ENCODE peak calls at places on chromosomes 2 and 18, in six cellular contexts. One of them, this sample, is unnamed.

GRCh38 chr2:191968151-191968550 is 121.3 kb upstream of the CAVIN2 start:
- DNase-seq in HepG2: no peak
- DNase-seq in K562: no peak
- DNase-seq in NB4: no peak
- DNase-seq in A549: no peak
- DNase-seq in endothelial cell of umbilical vein: no peak
- DNase-seq in this sample: no peak

GRCh38 chr2:218259099-218259921 is 1.5 kb upstream of the GPBAR1 start:
- DNase-seq in endothelial cell of umbilical vein: peak; percentile 56
- DNase-seq in K562: no peak
- DNase-seq in HepG2: no peak
- DNase-seq in A549: no peak
- DNase-seq in NB4: peak; percentile 46
- DNase-seq in this sample: no peak

GRCh38 chr2:172181840-172182239 is 79.1 kb upstream of the DLX2 start:
- DNase-seq in endothelial cell of umbilical vein: no peak
- DNase-seq in HepG2: no peak
- DNase-seq in A549: no peak
- DNase-seq in K562: no peak
- DNase-seq in NB4: no peak
- DNase-seq in this sample: no peak

GRCh38 chr18:49130261-49130660 is 179.5 kb upstream of the SMAD7 start:
- DNase-seq in endothelial cell of umbilical vein: no peak
- DNase-seq in NB4: no peak
- DNase-seq in A549: no peak
- DNase-seq in K562: no peak
- DNase-seq in HepG2: peak; percentile 78
- DNase-seq in this sample: no peak

GRCh38 chr2:102057502-102058292 is 65.9 kb downstream of the IL1R2 start:
- DNase-seq in K562: no peak
- DNase-seq in endothelial cell of umbilical vein: no peak
- DNase-seq in NB4: no peak
- DNase-seq in A549: no peak
- DNase-seq in HepG2: peak; percentile 98
- DNase-seq in this sample: peak; percentile 65

GRCh38 chr2:206023183-206023582 is 62.8 kb downstream of the INO80D start:
- DNase-seq in HepG2: no peak
- DNase-seq in NB4: peak; percentile 34
- DNase-seq in K562: no peak
- DNase-seq in A549: no peak
- DNase-seq in endothelial cell of umbilical vein: no peak
- DNase-seq in this sample: no peak

GRCh38 chr2:233831861-233832260 is 22.5 kb downstream of the HJURP start:
- DNase-seq in NB4: no peak
- DNase-seq in endothelial cell of umbilical vein: no peak
- DNase-seq in A549: no peak
- DNase-seq in HepG2: no peak
- DNase-seq in K562: no peak
- DNase-seq in this sample: no peak

GRCh38 chr2:119472749-119473148 is 41.1 kb downstream of the TMEM37 start:
- DNase-seq in HepG2: no peak
- DNase-seq in endothelial cell of umbilical vein: no peak
- DNase-seq in K562: no peak
- DNase-seq in A549: no peak
- DNase-seq in NB4: no peak
- DNase-seq in this sample: no peak

GRCh38 chr2:150688016-150688415 is 200.5 kb upstream of the RND3 start:
- DNase-seq in NB4: no peak
- DNase-seq in HepG2: no peak
- DNase-seq in endothelial cell of umbilical vein: no peak
- DNase-seq in K562: no peak
- DNase-seq in A549: no peak
- DNase-seq in this sample: no peak

GRCh38 chr2:2269426-2269825 is 61.6 kb downstream of the MYT1L start:
- DNase-seq in A549: no peak
- DNase-seq in NB4: no peak
- DNase-seq in HepG2: no peak
- DNase-seq in K562: no peak
- DNase-seq in endothelial cell of umbilical vein: no peak
- DNase-seq in this sample: no peak

GRCh38 chr2:72181616-72182015 is 34.0 kb upstream of the CYP26B1 start:
- DNase-seq in endothelial cell of umbilical vein: no peak
- DNase-seq in K562: no peak
- DNase-seq in NB4: no peak
- DNase-seq in A549: no peak
- DNase-seq in HepG2: no peak
- DNase-seq in this sample: no peak

GRCh38 chr2:68565858-68566257 is 77.5 kb upstream of the PROKR1 start:
- DNase-seq in A549: peak; percentile 30
- DNase-seq in HepG2: peak; percentile 30
- DNase-seq in endothelial cell of umbilical vein: peak; percentile 6
- DNase-seq in NB4: peak; percentile 18
- DNase-seq in K562: peak; percentile 77
- DNase-seq in this sample: no peak

GRCh38 chr2:126911111-126911796 is 12.6 kb downstream of the TEX51 start:
- DNase-seq in HepG2: no peak
- DNase-seq in K562: no peak
- DNase-seq in A549: no peak
- DNase-seq in NB4: no peak
- DNase-seq in endothelial cell of umbilical vein: no peak
- DNase-seq in this sample: no peak

GRCh38 chr2:47221956-47222355 is 66.8 kb upstream of the STPG4 start:
- DNase-seq in K562: no peak
- DNase-seq in NB4: no peak
- DNase-seq in A549: no peak
- DNase-seq in endothelial cell of umbilical vein: peak; percentile 65
- DNase-seq in HepG2: no peak
- DNase-seq in this sample: no peak

GRCh38 chr18:11113046-11113548 is 36.3 kb downstream of the PIEZO2 start:
- DNase-seq in NB4: no peak
- DNase-seq in endothelial cell of umbilical vein: no peak
- DNase-seq in HepG2: peak; percentile 57
- DNase-seq in K562: no peak
- DNase-seq in A549: no peak
- DNase-seq in this sample: no peak

DNA sequence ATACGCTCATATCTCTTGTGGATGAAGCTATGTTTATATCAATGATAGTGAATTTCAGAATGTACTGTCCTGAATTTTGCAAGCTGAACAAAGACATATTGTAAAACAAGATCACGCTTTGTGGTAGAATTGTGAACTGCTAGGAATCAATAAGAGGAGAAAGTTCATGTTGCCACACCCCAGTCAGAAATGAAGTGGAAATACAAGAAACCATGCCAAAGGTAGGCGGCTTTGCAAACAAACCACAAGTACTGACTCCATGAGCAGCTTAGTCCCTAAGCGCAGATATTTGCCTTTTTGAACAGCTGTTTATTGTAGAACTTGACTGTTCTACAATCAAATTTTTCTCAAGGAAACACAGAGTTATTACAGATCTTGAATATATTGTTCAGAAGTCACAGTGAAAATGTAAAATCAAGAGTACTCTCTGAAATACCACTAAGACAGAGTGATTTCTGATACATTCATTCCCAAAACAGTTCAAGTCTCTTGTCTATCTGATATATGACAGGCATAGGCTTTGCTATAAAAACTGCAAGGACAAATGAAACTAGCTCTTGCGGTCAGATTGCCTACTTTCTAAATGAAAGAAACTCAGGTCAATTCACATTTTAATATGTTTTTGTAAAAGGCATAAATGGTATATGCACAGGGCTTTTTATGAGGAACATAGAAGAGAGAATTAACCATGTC is 120.9 kb upstream of the CDH19 start:
- DNase-seq in HepG2: peak; percentile 81
- DNase-seq in endothelial cell of umbilical vein: no peak
- DNase-seq in A549: no peak
- DNase-seq in K562: no peak
- DNase-seq in NB4: no peak
- DNase-seq in this sample: no peak
- TF ChIP-seq MYC in HepG2: no peak
- TF ChIP-seq MYC in endothelial cell of umbilical vein: no peak
- TF ChIP-seq MYC in A549: no peak
- TF ChIP-seq MYC in K562: no peak
- TF ChIP-seq MYC in NB4: no peak
- TF ChIP-seq MYC in this sample: no peak

DNA sequence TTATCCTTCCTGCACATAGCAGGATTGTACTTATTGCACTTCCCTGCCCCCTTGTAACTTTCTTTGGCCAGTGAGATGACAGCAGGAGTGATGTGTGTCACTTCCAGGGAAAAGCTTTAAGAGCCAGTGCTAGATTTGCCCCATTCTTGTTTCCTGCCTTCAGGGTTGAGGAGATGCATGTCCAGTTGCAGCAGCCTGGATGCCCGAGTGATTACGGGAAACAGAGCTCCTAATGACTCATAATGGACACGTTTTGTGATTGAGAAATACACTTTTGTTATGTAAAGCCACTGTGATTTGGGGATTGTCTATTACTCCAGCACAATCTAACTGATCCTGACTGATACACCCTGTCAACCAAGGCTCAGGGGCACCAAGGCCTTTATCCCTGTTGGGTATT is 5.0 kb upstream of the TET3 start:
- DNase-seq in HepG2: peak; percentile 35
- DNase-seq in K562: no peak
- DNase-seq in A549: no peak
- DNase-seq in NB4: peak; percentile 72
- DNase-seq in endothelial cell of umbilical vein: peak; percentile 63
- DNase-seq in this sample: no peak
- TF ChIP-seq MYC in HepG2: no peak
- TF ChIP-seq MYC in K562: no peak
- TF ChIP-seq MYC in A549: no peak
- TF ChIP-seq MYC in NB4: peak; percentile 48
- TF ChIP-seq MYC in endothelial cell of umbilical vein: no peak
- TF ChIP-seq MYC in this sample: no peak

GRCh38 chr2:18999198-18999597 is 359.2 kb downstream of the OSR1 start:
- DNase-seq in A549: no peak
- DNase-seq in NB4: no peak
- DNase-seq in HepG2: no peak
- DNase-seq in K562: no peak
- DNase-seq in endothelial cell of umbilical vein: no peak
- DNase-seq in this sample: no peak
- TF ChIP-seq MYC in A549: no peak
- TF ChIP-seq MYC in NB4: no peak
- TF ChIP-seq MYC in HepG2: no peak
- TF ChIP-seq MYC in K562: no peak
- TF ChIP-seq MYC in endothelial cell of umbilical vein: no peak
- TF ChIP-seq MYC in this sample: no peak

DNA sequence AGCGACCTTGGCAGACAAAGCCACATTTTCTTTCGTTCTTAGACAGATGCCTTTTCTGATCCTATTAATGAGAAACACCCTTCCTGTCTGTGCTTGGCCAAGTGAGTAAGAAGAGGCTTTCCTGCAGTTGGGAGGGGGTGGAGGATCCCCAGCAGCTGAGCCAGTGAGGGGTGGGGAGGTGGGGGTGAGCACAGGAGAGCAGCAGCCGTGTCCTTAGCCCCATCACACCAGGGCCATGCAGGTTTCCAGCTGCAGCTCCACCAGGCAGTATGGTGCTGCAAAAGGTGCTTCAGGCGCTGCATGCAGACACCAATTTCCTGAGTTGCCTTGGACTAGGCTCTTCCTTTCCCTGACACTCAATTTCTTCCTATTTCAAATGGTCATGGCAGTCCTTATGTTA is 123.3 kb upstream of the SIX2 start:
- DNase-seq in HepG2: no peak
- DNase-seq in K562: no peak
- DNase-seq in endothelial cell of umbilical vein: no peak
- DNase-seq in NB4: no peak
- DNase-seq in A549: no peak
- DNase-seq in this sample: peak; percentile 31
- TF ChIP-seq MYC in HepG2: no peak
- TF ChIP-seq MYC in K562: no peak
- TF ChIP-seq MYC in endothelial cell of umbilical vein: no peak
- TF ChIP-seq MYC in NB4: no peak
- TF ChIP-seq MYC in A549: no peak
- TF ChIP-seq MYC in this sample: no peak

GRCh38 chr2:48400553-48401179 is 129.3 kb upstream of the STON1 start:
- DNase-seq in endothelial cell of umbilical vein: no peak
- DNase-seq in HepG2: no peak
- DNase-seq in NB4: no peak
- DNase-seq in K562: no peak
- DNase-seq in A549: no peak
- DNase-seq in this sample: no peak

GRCh38 chr2:48395658-48396057 is 134.3 kb upstream of the STON1 start:
- DNase-seq in endothelial cell of umbilical vein: no peak
- DNase-seq in HepG2: no peak
- DNase-seq in K562: no peak
- DNase-seq in NB4: peak; percentile 19
- DNase-seq in A549: no peak
- DNase-seq in this sample: no peak

GRCh38 chr2:48399828-48400552 is 130.0 kb upstream of the STON1 start:
- DNase-seq in endothelial cell of umbilical vein: no peak
- DNase-seq in HepG2: no peak
- DNase-seq in A549: no peak
- DNase-seq in K562: no peak
- DNase-seq in NB4: no peak
- DNase-seq in this sample: no peak

GRCh38 chr2:48397846-48398245 is 132.1 kb upstream of the STON1 start:
- DNase-seq in endothelial cell of umbilical vein: no peak
- DNase-seq in HepG2: no peak
- DNase-seq in K562: no peak
- DNase-seq in A549: no peak
- DNase-seq in NB4: no peak
- DNase-seq in this sample: no peak

GRCh38 chr2:48398285-48399135 is 131.4 kb upstream of the STON1 start:
- DNase-seq in K562: peak; percentile 33
- DNase-seq in HepG2: no peak
- DNase-seq in endothelial cell of umbilical vein: no peak
- DNase-seq in A549: no peak
- DNase-seq in NB4: no peak
- DNase-seq in this sample: no peak
- TF ChIP-seq MYC in K562: no peak
- TF ChIP-seq MYC in HepG2: no peak
- TF ChIP-seq MYC in endothelial cell of umbilical vein: no peak
- TF ChIP-seq MYC in A549: no peak
- TF ChIP-seq MYC in NB4: no peak
- TF ChIP-seq MYC in this sample: no peak

DNA sequence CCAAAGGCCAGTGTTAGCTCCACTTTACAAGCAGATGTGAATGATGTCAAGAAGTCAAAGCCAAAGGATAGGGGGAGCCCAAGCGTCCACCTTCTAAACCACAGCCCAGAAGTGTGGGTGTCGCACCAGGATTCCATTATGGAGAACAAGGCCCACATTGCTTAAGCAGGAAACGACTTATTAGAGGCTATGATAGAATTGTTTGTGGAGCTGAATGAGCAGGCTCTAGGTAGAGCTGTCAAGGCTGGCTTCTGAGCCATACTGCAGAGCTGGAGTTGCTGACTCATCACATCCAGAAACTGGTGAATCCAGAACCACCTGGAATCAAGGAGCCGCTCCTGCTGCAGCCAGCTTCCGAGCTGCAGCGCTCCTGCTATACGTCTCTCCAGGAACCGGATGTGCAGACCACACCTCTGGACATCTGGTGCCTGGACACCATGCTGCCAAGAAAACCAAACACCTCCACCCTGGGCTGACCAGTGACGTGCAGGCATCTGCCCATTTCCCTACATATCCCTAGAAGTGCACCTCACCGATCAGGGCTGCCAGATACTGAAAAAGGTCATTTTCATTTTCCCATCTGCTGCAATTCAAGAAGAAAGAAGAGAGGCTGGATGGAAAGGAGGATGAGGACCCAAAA is 6.2 kb upstream of the TWIST2 start:
- DNase-seq in A549: no peak
- DNase-seq in K562: no peak
- DNase-seq in NB4: no peak
- DNase-seq in endothelial cell of umbilical vein: no peak
- DNase-seq in HepG2: no peak
- DNase-seq in this sample: no peak
- TF ChIP-seq MYC in A549: no peak
- TF ChIP-seq MYC in K562: no peak
- TF ChIP-seq MYC in NB4: no peak
- TF ChIP-seq MYC in endothelial cell of umbilical vein: no peak
- TF ChIP-seq MYC in HepG2: no peak
- TF ChIP-seq MYC in this sample: no peak

This sample was measured in GM12878.